ENCODE peak calls at places on chromosome 20, in six cellular contexts. E is H1, G is H9, I is trophoblast cell, N is IMR-90, T is mesenchymal stem cell. H is an unnamed sample.

GRCh38 chr20:61949714-61950630 is 115.7 kb downstream of the TAF4 start:
- DNase-seq in E (no peak), G (no peak), I (no peak), N (no peak), T (no peak), H (no peak)

GRCh38 chr20:51508780-51509179 is 33.7 kb downstream of the NFATC2 start:
- DNase-seq in E (no peak), G (no peak), I (no peak), N (no peak), T (no peak), H (no peak)

GRCh38 chr20:50254466-50255079 is 63.9 kb downstream of the CEBPB start:
- DNase-seq in E (no peak), G (no peak), I (no peak), N (no peak), T (no peak), H (no peak)

GRCh38 chr20:8756410-8756809 is 312.5 kb upstream of the PLCB4 start:
- DNase-seq in E (no peak), G (no peak), I (no peak), N (peak), T (peak), H (no peak)

GRCh38 chr20:3753098-3753497 is 14.5 kb downstream of the ADISSP start:
- DNase-seq in E (no peak), G (peak), I (no peak), N (peak), T (peak), H (peak)

GRCh38 chr20:21106171-21106694 is at the start of gene LINC00237:
- DNase-seq in E (no peak), G (peak), I (no peak), N (no peak), T (no peak), H (no peak)

GRCh38 chr20:40741507-40742106 is 52.6 kb upstream of the MAFB start:
- DNase-seq in E (peak), G (peak), I (peak), N (peak), T (peak), H (peak)

GRCh38 chr20:47397652-47398301 is 41.3 kb upstream of the ZMYND8 start:
- DNase-seq in E (no peak), G (no peak), I (no peak), N (no peak), T (no peak), H (no peak)

GRCh38 chr20:40676870-40677269 is 12.2 kb downstream of the MAFB start:
- DNase-seq in E (no peak), G (no peak), I (no peak), N (no peak), T (no peak), H (no peak)

GRCh38 chr20:25867776-25868649 is 171.4 kb upstream of the ZNF337 start:
- DNase-seq in E (no peak), G (peak), I (peak), N (peak), T (peak), H (no peak)

GRCh38 chr20:45647441-45648050 is 16.5 kb upstream of the WFDC9 start:
- DNase-seq in E (no peak), G (no peak), I (no peak), N (no peak), T (no peak), H (no peak)

GRCh38 chr20:49697071-49697470 is 16.6 kb downstream of the B4GALT5 start:
- DNase-seq in E (no peak), G (no peak), I (no peak), N (no peak), T (no peak), H (no peak)

GRCh38 chr20:62970307-62971210 is 18.1 kb downstream of the SLC17A9 start:
- DNase-seq in E (no peak), G (no peak), I (peak), N (no peak), T (no peak), H (no peak)

GRCh38 chr20:47929368-47930115 is 144.3 kb upstream of the SULF2 start:
- DNase-seq in E (no peak), G (no peak), I (no peak), N (peak), T (peak), H (no peak)

GRCh38 chr20:56630086-56630493 is 984 bp downstream of the TFAP2C start:
- DNase-seq in E (peak), G (peak), I (peak), N (no peak), T (peak), H (peak)

GRCh38 chr20:40536866-40537265 is 152.2 kb downstream of the MAFB start:
- DNase-seq in E (no peak), G (no peak), I (peak), N (no peak), T (peak), H (no peak)

GRCh38 chr20:60754866-60755265 is 497.2 kb upstream of the CDH4 start:
- DNase-seq in E (no peak), G (no peak), I (no peak), N (no peak), T (no peak), H (no peak)

GRCh38 chr20:45012682-45013302 is 46.5 kb downstream of the STK4 start:
- DNase-seq in E (no peak), G (peak), I (peak), N (peak), T (peak), H (no peak)

GRCh38 chr20:62065669-62066338 is at the start of gene TAF4:
- DNase-seq in E (no peak), G (peak), I (peak), N (peak), T (peak), H (peak)

GRCh38 chr20:44112456-44112855 is 74.5 kb downstream of the JPH2 start:
- DNase-seq in E (no peak), G (no peak), I (no peak), N (no peak), T (no peak), H (no peak)

GRCh38 chr20:52448513-52448912 is 256.9 kb upstream of the ZFP64 start:
- DNase-seq in E (no peak), G (no peak), I (peak), N (no peak), T (peak), H (no peak)

GRCh38 chr20:37411408-37412306 is 65.7 kb downstream of the SRC start:
- DNase-seq in E (no peak), G (no peak), I (no peak), N (no peak), T (no peak), H (no peak)

GRCh38 chr20:45353746-45354145 is 5.5 kb upstream of the SDC4 start:
- DNase-seq in E (no peak), G (no peak), I (no peak), N (no peak), T (no peak), H (no peak)

GRCh38 chr20:18722381-18722780 is 91.2 kb upstream of the SCP2D1 start:
- DNase-seq in E (no peak), G (no peak), I (no peak), N (peak), T (no peak), H (no peak)

GRCh38 chr20:62496525-62497218 is 20.9 kb upstream of the GATA5 start:
- DNase-seq in E (no peak), G (peak), I (no peak), N (no peak), T (no peak), H (no peak)

GRCh38 chr20:11676618-11677289 is 240.9 kb upstream of the BTBD3 start:
- DNase-seq in E (no peak), G (peak), I (peak), N (peak), T (peak), H (peak)

GRCh38 chr20:19682249-19682648 is 75.8 kb upstream of the RIN2 start:
- DNase-seq in E (no peak), G (no peak), I (no peak), N (no peak), T (no peak), H (no peak)

GRCh38 chr20:20551409-20551808 is 161.0 kb downstream of the RALGAPA2 start:
- DNase-seq in E (no peak), G (no peak), I (no peak), N (no peak), T (no peak), H (no peak)

GRCh38 chr20:3670511-3670910 is 7.3 kb upstream of the GFRA4 start:
- DNase-seq in E (no peak), G (peak), I (no peak), N (peak), T (peak), H (no peak)

GRCh38 chr20:43767686-43768474 is 41.1 kb upstream of the GTSF1L start:
- DNase-seq in E (no peak), G (no peak), I (no peak), N (peak), T (no peak), H (no peak)

GRCh38 chr20:25328954-25329498 is 61.6 kb downstream of the ABHD12 start:
- DNase-seq in E (no peak), G (no peak), I (no peak), N (no peak), T (no peak), H (no peak)

GRCh38 chr20:19737025-19737424 is 21.0 kb upstream of the RIN2 start:
- DNase-seq in E (no peak), G (no peak), I (no peak), N (peak), T (peak), H (no peak)

GRCh38 chr20:57433658-57434389 is 42.6 kb downstream of the RBM38 start:
- DNase-seq in E (no peak), G (no peak), I (no peak), N (no peak), T (no peak), H (no peak)

GRCh38 chr20:61847986-61848385 is 217.7 kb downstream of the TAF4 start:
- DNase-seq in E (no peak), G (no peak), I (no peak), N (no peak), T (no peak), H (no peak)

GRCh38 chr20:24633521-24633920 is 164.1 kb downstream of the SYNDIG1 start:
- DNase-seq in E (no peak), G (no peak), I (no peak), N (no peak), T (no peak), H (no peak)

GRCh38 chr20:61178431-61179080 is 73.5 kb upstream of the CDH4 start:
- DNase-seq in E (no peak), G (no peak), I (no peak), N (no peak), T (no peak), H (no peak)

GRCh38 chr20:17062712-17063111 is 164.1 kb upstream of the PCSK2 start:
- DNase-seq in E (no peak), G (no peak), I (no peak), N (no peak), T (no peak), H (no peak)

GRCh38 chr20:17066955-17067354 is 159.9 kb upstream of the PCSK2 start:
- DNase-seq in E (no peak), G (peak), I (no peak), N (peak), T (no peak), H (no peak)

GRCh38 chr20:17059465-17059864 is 167.4 kb upstream of the PCSK2 start:
- DNase-seq in E (no peak), G (no peak), I (no peak), N (peak), T (peak), H (no peak)

GRCh38 chr20:17061721-17062120 is 165.1 kb upstream of the PCSK2 start:
- DNase-seq in E (no peak), G (no peak), I (no peak), N (no peak), T (no peak), H (no peak)
- H2BK5ac ChIP-seq in E (no peak), G (no peak), I (no peak), N (no peak), T (no peak), H (no peak)

GRCh38 chr20:64082126-64082638 is 2.0 kb downstream of the LKAAEAR1 start:
- DNase-seq in E (no peak), G (peak), I (no peak), N (no peak), T (no peak), H (no peak)

GRCh38 chr20:64084209-64085152 is at the start of gene LKAAEAR1:
- DNase-seq in E (no peak), G (peak), I (no peak), N (no peak), T (no peak), H (no peak)

GRCh38 chr20:64081620-64081964 is 1.7 kb downstream of the OPRL1 start:
- DNase-seq in E (no peak), G (no peak), I (no peak), N (no peak), T (no peak), H (no peak)

GRCh38 chr20:64082821-64083379 is 1.3 kb downstream of the LKAAEAR1 start:
- DNase-seq in E (no peak), G (no peak), I (no peak), N (no peak), T (no peak), H (no peak)

GRCh38 chr20:64083380-64084208 is 604 bp downstream of the LKAAEAR1 start:
- DNase-seq in E (no peak), G (peak), I (peak), N (peak), T (peak), H (peak)
- H3K14ac ChIP-seq in E (no peak), G (peak), I (no peak), N (no peak), T (no peak), H (peak)

GRCh38 chr20:31966991-31967655 is 828 bp upstream of the XKR7 start:
- DNase-seq in E (no peak), G (no peak), I (no peak), N (no peak), T (no peak), H (no peak)
- H3K4me2 ChIP-seq in E (peak), G (peak), I (peak), N (no peak), T (no peak), H (no peak)

GRCh38 chr20:58546312-58546711 is 31.1 kb upstream of the APCDD1L start:
- DNase-seq in E (no peak), G (no peak), I (no peak), N (no peak), T (no peak), H (no peak)
- H2BK5ac ChIP-seq in E (no peak), G (no peak), I (no peak), N (no peak), T (no peak), H (no peak)

DNA sequence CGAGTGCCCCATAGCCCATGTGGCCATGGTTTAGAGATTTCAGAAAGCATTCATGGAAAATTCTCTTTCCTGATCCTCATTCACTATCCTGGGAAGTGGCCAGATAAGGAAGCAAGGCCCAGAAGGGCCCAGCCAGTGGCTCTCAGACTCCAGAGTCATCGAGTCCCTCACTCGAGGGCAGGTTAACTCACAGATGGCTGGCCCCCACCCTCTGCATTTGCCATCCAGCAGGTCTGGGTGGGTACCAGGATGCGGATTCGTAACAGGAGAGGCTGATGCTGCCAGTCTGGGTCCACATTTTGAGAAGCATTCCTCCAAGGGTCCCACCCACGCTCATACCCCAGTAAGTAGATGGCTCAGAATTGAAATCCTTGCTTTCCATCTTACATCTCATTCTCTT is 3.8 kb upstream of the SSTR4 start:
- DNase-seq in E (no peak), G (no peak), I (no peak), N (no peak), T (no peak), H (no peak)
- H3K14ac ChIP-seq in E (no peak), G (no peak), I (no peak), N (no peak), T (no peak), H (no peak)

GRCh38 chr20:10476319-10476724 is 41.2 kb downstream of the SLX4IP start:
- DNase-seq in E (no peak), G (no peak), I (peak), N (peak), T (no peak), H (no peak)
- H3K4me2 ChIP-seq in E (no peak), G (no peak), I (no peak), N (no peak), T (no peak), H (no peak)

DNA sequence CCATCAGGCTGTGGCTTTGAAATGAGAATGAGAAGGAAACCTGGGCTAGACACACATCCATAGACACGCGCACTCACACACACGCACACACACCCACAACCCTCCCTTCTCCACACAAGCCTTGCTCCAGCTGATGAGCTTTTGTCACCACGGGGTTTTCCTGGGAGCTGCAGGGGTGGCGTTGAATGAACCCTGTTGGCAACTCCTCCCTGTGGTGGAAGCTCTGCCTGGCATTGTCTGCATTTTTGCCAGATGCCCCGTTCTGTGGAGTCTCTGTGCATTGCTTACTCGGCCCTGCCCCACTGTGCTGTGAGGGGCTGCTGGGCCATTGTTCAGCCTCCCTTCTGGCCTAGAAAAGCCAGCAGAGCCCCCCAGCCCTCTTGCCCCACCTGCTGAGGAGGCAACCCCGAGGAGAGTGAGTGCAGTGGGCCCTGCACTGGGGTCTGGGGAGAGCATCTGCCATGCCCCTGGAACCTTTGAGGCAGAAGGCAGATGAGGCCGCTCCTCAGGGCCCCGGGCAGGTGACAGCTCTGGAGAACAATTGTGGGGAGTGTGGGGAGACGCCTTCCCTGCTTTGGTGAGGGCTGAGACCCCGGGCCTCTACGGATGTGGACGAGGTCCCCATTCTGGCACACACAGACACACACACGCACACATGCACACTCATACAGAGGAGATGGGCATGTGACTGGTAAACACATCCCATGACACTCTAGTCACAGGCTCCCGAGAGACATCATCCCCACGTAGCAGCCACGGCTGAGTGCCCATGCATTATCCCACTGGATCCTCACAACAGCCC is 9.9 kb downstream of the ADIG start:
- DNase-seq in E (no peak), G (no peak), I (no peak), N (no peak), T (no peak), H (no peak)
- H2BK5ac ChIP-seq in E (no peak), G (no peak), I (no peak), N (no peak), T (no peak), H (no peak)

DNA sequence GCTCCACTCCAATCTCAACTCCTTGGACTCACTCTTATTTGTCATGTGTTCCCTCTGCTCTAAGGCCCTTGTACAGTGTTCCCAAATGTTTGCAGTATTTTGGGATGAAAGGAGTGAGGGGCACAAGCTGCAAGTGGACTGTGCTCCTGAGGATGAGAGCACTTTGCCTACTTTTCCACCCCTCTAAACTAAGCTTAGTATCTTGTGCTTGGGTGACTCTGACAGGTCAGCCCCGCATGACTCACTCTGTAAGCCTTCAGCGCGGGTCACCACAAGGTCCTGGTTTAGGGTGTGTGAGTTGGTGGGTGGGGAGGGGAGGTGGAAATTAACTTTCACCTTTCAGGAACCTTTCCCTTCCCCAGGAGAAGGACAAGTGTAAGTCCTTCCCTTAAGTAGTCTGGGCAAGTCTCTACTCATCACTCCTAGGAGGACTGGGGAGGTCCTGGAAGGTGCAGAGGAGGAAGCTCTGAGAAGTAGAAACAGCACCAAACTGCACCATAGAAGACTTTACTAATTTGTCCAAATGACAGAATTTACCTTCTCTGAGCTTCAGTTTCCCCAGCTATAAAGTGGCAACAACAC is 68.8 kb upstream of the EPB41L1 start:
- DNase-seq in E (no peak), G (peak), I (peak), N (peak), T (peak), H (no peak)
- H3K14ac ChIP-seq in E (no peak), G (no peak), I (no peak), N (peak), T (no peak), H (no peak)

GRCh38 chr20:1338096-1338495 is 9.2 kb upstream of the SDCBP2 start:
- DNase-seq in E (no peak), G (peak), I (no peak), N (no peak), T (no peak), H (no peak)

GRCh38 chr20:1345756-1346093 is 16.8 kb upstream of the SDCBP2 start:
- DNase-seq in E (no peak), G (no peak), I (no peak), N (no peak), T (no peak), H (no peak)

GRCh38 chr20:1345030-1345755 is 16.3 kb upstream of the SDCBP2 start:
- DNase-seq in E (no peak), G (peak), I (no peak), N (no peak), T (no peak), H (no peak)

GRCh38 chr20:1338801-1339200 is 9.9 kb upstream of the SDCBP2 start:
- DNase-seq in E (no peak), G (peak), I (no peak), N (no peak), T (no peak), H (no peak)

GRCh38 chr20:1341561-1342265 is 12.8 kb upstream of the SDCBP2 start:
- DNase-seq in E (no peak), G (peak), I (peak), N (peak), T (peak), H (no peak)
- H3K4me2 ChIP-seq in E (no peak), G (no peak), I (no peak), N (no peak), T (no peak), H (no peak)

H was measured in neuronal stem cell.